ENCODE peak calls at places on chromosomes 4 and X, in seven cellular contexts. V is MM.1S, P is posterior vena cava, F is endothelial cell, K is heart right ventricle, W is fibroblast of gingiva, L is left ventricle myocardium inferior. Z is an unnamed sample.

GRCh38 chr4:133148690-133149363 is at the start of gene PCDH10:
- DNase-seq in V (peak; percentile 91), P (peak; percentile 94), F (peak; percentile 96), K (peak; percentile 81), W (peak; percentile 95), L (peak; percentile 84), Z (peak; percentile 78)

GRCh38 chr4:48779095-48779997 is 733 bp downstream of the FRYL start:
- DNase-seq in V (peak; percentile 60), P (peak; percentile 88), F (peak; percentile 73), K (peak; percentile 62), W (peak; percentile 63), L (peak; percentile 77), Z (no peak)

GRCh38 chrX:13670197-13670596 is 17.3 kb downstream of the TCEANC start:
- DNase-seq in V (no peak), P (no peak), F (no peak), K (no peak), W (no peak), L (no peak), Z (no peak)

GRCh38 chr4:185713272-185713671 is 98.7 kb downstream of the SORBS2 start:
- DNase-seq in V (no peak), P (no peak), F (no peak), K (no peak), W (no peak), L (no peak), Z (no peak)

GRCh38 chr4:186200436-186201409 is 9.4 kb downstream of the CYP4V2 start:
- DNase-seq in V (no peak), P (no peak), F (no peak), K (no peak), W (no peak), L (no peak), Z (no peak)

GRCh38 chr4:171612907-171613306 is 200.3 kb upstream of the GALNTL6 start:
- DNase-seq in V (no peak), P (no peak), F (no peak), K (no peak), W (no peak), L (no peak), Z (no peak)

GRCh38 chr4:40595981-40596380 is 33.7 kb downstream of the RBM47 start:
- DNase-seq in V (no peak), P (no peak), F (no peak), K (no peak), W (no peak), L (no peak), Z (no peak)

GRCh38 chrX:63012574-63012973 is 338.6 kb downstream of the SPIN4 start:
- DNase-seq in V (no peak), P (no peak), F (no peak), K (no peak), W (no peak), L (no peak), Z (no peak)

GRCh38 chrX:122219735-122220134 is 964.3 kb upstream of the GRIA3 start:
- DNase-seq in V (no peak), P (no peak), F (no peak), K (no peak), W (no peak), L (no peak), Z (no peak)

GRCh38 chrX:68842781-68843581 is 14.2 kb downstream of the EFNB1 start:
- DNase-seq in V (no peak), P (no peak), F (no peak), K (no peak), W (no peak), L (peak; percentile 20), Z (no peak)

GRCh38 chr4:8283161-8283560 is 13.6 kb downstream of the HTRA3 start:
- DNase-seq in V (no peak), P (peak; percentile 26), F (no peak), K (no peak), W (no peak), L (peak; percentile 7), Z (no peak)

GRCh38 chrX:145923376-145923775 is 105.7 kb downstream of the SLITRK2 start:
- DNase-seq in V (no peak), P (no peak), F (peak; percentile 26), K (no peak), W (no peak), L (no peak), Z (no peak)

GRCh38 chrX:108304210-108304609 is 134.0 kb downstream of the COL4A6 start:
- DNase-seq in V (no peak), P (no peak), F (no peak), K (no peak), W (no peak), L (no peak), Z (no peak)

GRCh38 chr4:55008166-55009056 is 117.0 kb downstream of the KDR start:
- DNase-seq in V (no peak), P (peak; percentile 73), F (no peak), K (no peak), W (no peak), L (no peak), Z (no peak)

GRCh38 chr4:185573651-185574199 is 38.4 kb upstream of the PDLIM3 start:
- DNase-seq in V (no peak), P (peak; percentile 82), F (peak; percentile 33), K (peak; percentile 27), W (peak; percentile 40), L (no peak), Z (no peak)

GRCh38 chrX:1387141-1387776 is 4.7 kb downstream of the SLC25A6 start:
- DNase-seq in V (no peak), P (peak; percentile 79), F (no peak), K (no peak), W (no peak), L (no peak), Z (no peak)

GRCh38 chr4:78659264-78659663 is 107.7 kb downstream of the ANXA3 start:
- DNase-seq in V (no peak), P (no peak), F (no peak), K (peak; percentile 18), W (peak; percentile 61), L (no peak), Z (no peak)

GRCh38 chr4:72314869-72315268 is 254.2 kb downstream of the ADAMTS3 start:
- DNase-seq in V (no peak), P (no peak), F (no peak), K (peak; percentile 7), W (peak; percentile 94), L (no peak), Z (no peak)

GRCh38 chr4:146998157-146998556 is 52.5 kb upstream of the TTC29 start:
- DNase-seq in V (peak; percentile 38), P (no peak), F (no peak), K (no peak), W (no peak), L (no peak), Z (no peak)

GRCh38 chr4:184801781-184802180 is 24.0 kb downstream of the ACSL1 start:
- DNase-seq in V (no peak), P (no peak), F (no peak), K (no peak), W (peak; percentile 35), L (no peak), Z (no peak)

GRCh38 chr4:825063-825968 is 613 bp downstream of the CPLX1 start:
- DNase-seq in V (no peak), P (peak; percentile 78), F (peak; percentile 48), K (no peak), W (no peak), L (no peak), Z (no peak)

GRCh38 chr4:108971473-108971872 is 208.6 kb upstream of the ETNPPL start:
- DNase-seq in V (no peak), P (no peak), F (no peak), K (no peak), W (no peak), L (no peak), Z (no peak)

GRCh38 chr4:174357321-174357720 is 73.6 kb downstream of the CEP44 start:
- DNase-seq in V (no peak), P (no peak), F (no peak), K (no peak), W (no peak), L (no peak), Z (no peak)

GRCh38 chr4:6692806-6693205 is 872 bp upstream of the S100P start:
- DNase-seq in V (no peak), P (no peak), F (no peak), K (no peak), W (no peak), L (no peak), Z (no peak)

GRCh38 chr4:133150643-133151300 is 1.7 kb downstream of the PCDH10 start:
- DNase-seq in V (no peak), P (peak; percentile 79), F (peak; percentile 35), K (no peak), W (peak; percentile 14), L (no peak), Z (no peak)

GRCh38 chr4:18645356-18645755 is 623.8 kb upstream of the LCORL start:
- DNase-seq in V (no peak), P (no peak), F (no peak), K (no peak), W (no peak), L (no peak), Z (no peak)

GRCh38 chrX:111519215-111519614 is 7.8 kb downstream of the SERTM2 start:
- DNase-seq in V (peak; percentile 56), P (no peak), F (no peak), K (no peak), W (no peak), L (no peak), Z (no peak)